ENCODE peak calls at places on chromosomes 16 and 17, in seven cellular contexts. X is activated naive CD4-positive, alpha-beta T cell treated with anti-CD3 and anti-CD28 coated beads, Interleukin-2, amount 10 ng/mL, durations not matched to agents 7 days and 5 days; R is GM13977; F is GM12892; U is hypothalamus; J is cardiac muscle cell; D is iPS-NIHi11. P is an unnamed sample.

GRCh38 chr16:48596326-48596725 is 13.7 kb downstream of the N4BP1 start:
- DNase-seq in X (no peak), R (no peak), F (no peak), U (no peak), J (no peak), D (no peak), P (no peak)

GRCh38 chr16:54277845-54278703 is 8.5 kb downstream of the IRX3 start:
- DNase-seq in X (no peak), R (no peak), F (no peak), U (no peak), J (peak; percentile 58), D (no peak), P (no peak)

GRCh38 chr17:43912635-43913304 is 5.4 kb upstream of the MPP2 start:
- DNase-seq in X (no peak), R (no peak), F (no peak), U (no peak), J (no peak), D (no peak), P (no peak)

GRCh38 chr17:78414178-78415162 is 36.0 kb downstream of the PGS1 start:
- DNase-seq in X (peak; percentile 76), R (no peak), F (no peak), U (no peak), J (no peak), D (no peak), P (no peak)

GRCh38 chr16:31569360-31569717 is 41.6 kb downstream of the AHSP start:
- DNase-seq in X (no peak), R (no peak), F (no peak), U (no peak), J (peak; percentile 3), D (peak; percentile 7), P (no peak)

GRCh38 chr17:4777969-4778760 is 6.5 kb downstream of the TM4SF5 start:
- DNase-seq in X (no peak), R (no peak), F (no peak), U (no peak), J (no peak), D (no peak), P (no peak)

GRCh38 chr17:2749058-2749783 is at the start of gene CCDC92B:
- DNase-seq in X (no peak), R (no peak), F (no peak), U (no peak), J (peak; percentile 9), D (peak; percentile 79), P (no peak)

GRCh38 chr16:2341456-2342447 is 1.2 kb upstream of the ABCA3 start:
- DNase-seq in X (no peak), R (no peak), F (no peak), U (no peak), J (no peak), D (no peak), P (no peak)

P was measured in C1 segment of cervical spinal cord.